ENCODE peak calls at places on chromosomes 16 and 17, in four cellular contexts. T is keratinocyte, R is neural progenitor cell, J is fibroblast of lung. U is an unnamed sample.

GRCh38 chr17:28573966-28574480 is 2.7 kb downstream of the ALDOC start:
- DNase-seq in T (no peak), R (no peak), J (no peak), U (no peak)

GRCh38 chr17:33459078-33459940 is 166.2 kb upstream of the ASIC2 start:
- DNase-seq in T (no peak), R (no peak), J (no peak), U (no peak)

GRCh38 chr17:8631554-8631877 is 991 bp upstream of the MYH10 start:
- DNase-seq in T (no peak), R (no peak), J (peak; percentile 26), U (no peak)

GRCh38 chr17:19986941-19987714 is 9.5 kb upstream of the AKAP10 start:
- DNase-seq in T (no peak), R (no peak), J (no peak), U (no peak)

GRCh38 chr17:76080207-76080933 is 1.4 kb downstream of the ZACN start:
- DNase-seq in T (no peak), R (peak; percentile 46), J (no peak), U (peak; percentile 46)

GRCh38 chr17:19979917-19980770 is 2.5 kb upstream of the AKAP10 start:
- DNase-seq in T (no peak), R (peak; percentile 78), J (no peak), U (no peak)

GRCh38 chr16:54342966-54343365 is 56.4 kb upstream of the IRX3 start:
- DNase-seq in T (peak; percentile 17), R (no peak), J (peak; percentile 44), U (no peak)

GRCh38 chr17:61464121-61464905 is 12.1 kb downstream of the TBX4 start:
- DNase-seq in T (no peak), R (no peak), J (no peak), U (no peak)

GRCh38 chr16:28915181-28915580 is 9.9 kb downstream of the RABEP2 start:
- DNase-seq in T (no peak), R (no peak), J (peak; percentile 60), U (no peak)

GRCh38 chr16:89821438-89822187 is 5.2 kb upstream of the FANCA start:
- DNase-seq in T (no peak), R (no peak), J (no peak), U (no peak)

GRCh38 chr16:2275476-2276450 is 7.8 kb upstream of the RNPS1 start:
- DNase-seq in T (no peak), R (no peak), J (no peak), U (no peak)

GRCh38 chr17:75168998-75169397 is 13.8 kb downstream of the SUMO2 start:
- DNase-seq in T (no peak), R (no peak), J (no peak), U (no peak)

GRCh38 chr16:80300876-80301275 is 239.9 kb upstream of the DYNLRB2 start:
- DNase-seq in T (no peak), R (no peak), J (peak; percentile 89), U (no peak)

GRCh38 chr16:46908540-46909372 is 24.6 kb downstream of the GPT2 start:
- DNase-seq in T (no peak), R (peak; percentile 90), J (peak; percentile 50), U (peak; percentile 68)

GRCh38 chr16:21277045-21277926 is 804 bp downstream of the CRYM start:
- DNase-seq in T (no peak), R (no peak), J (no peak), U (no peak)

GRCh38 chr16:89122322-89122831 is 28.7 kb downstream of the ACSF3 start:
- DNase-seq in T (no peak), R (no peak), J (no peak), U (no peak)

GRCh38 chr16:12268602-12269001 is 292.1 kb downstream of the SNX29 start:
- DNase-seq in T (no peak), R (no peak), J (peak; percentile 6), U (no peak)

GRCh38 chr17:32305049-32305448 is 36.9 kb downstream of the C17orf75 start:
- DNase-seq in T (no peak), R (no peak), J (no peak), U (no peak)

GRCh38 chr16:75029854-75030253 is 31.0 kb downstream of the ZNRF1 start:
- DNase-seq in T (no peak), R (no peak), J (peak; percentile 79), U (no peak)

GRCh38 chr16:30414159-30414558 is 6.8 kb downstream of the ZNF771 start:
- DNase-seq in T (no peak), R (no peak), J (no peak), U (no peak)

GRCh38 chr16:2056077-2056476 is 8.3 kb downstream of the TSC2 start:
- DNase-seq in T (no peak), R (no peak), J (no peak), U (no peak)

GRCh38 chr16:5870886-5871715 is 773.5 kb upstream of the EEF2KMT start:
- DNase-seq in T (no peak), R (no peak), J (no peak), U (no peak)

GRCh38 chr17:29292071-29292991 is 1.6 kb downstream of the NUFIP2 start:
- DNase-seq in T (no peak), R (peak; percentile 78), J (peak; percentile 38), U (peak; percentile 76)

GRCh38 chr17:31787082-31787481 is 72.0 kb downstream of the COPRS start:
- DNase-seq in T (no peak), R (no peak), J (no peak), U (no peak)

GRCh38 chr16:70157477-70158260 is 15.9 kb upstream of the CLEC18C start:
- DNase-seq in T (no peak), R (no peak), J (no peak), U (no peak)

GRCh38 chr16:1960665-1961630 is 1.6 kb downstream of the NDUFB10 start:
- DNase-seq in T (no peak), R (peak; percentile 37), J (peak; percentile 49), U (peak; percentile 70)

GRCh38 chr17:41962768-41963434 is 3.7 kb upstream of the CNP start:
- DNase-seq in T (no peak), R (peak; percentile 92), J (peak; percentile 40), U (peak; percentile 84)

GRCh38 chr17:50689251-50689650 is 18.5 kb downstream of the ANKRD40 start:
- DNase-seq in T (no peak), R (peak; percentile 54), J (peak; percentile 71), U (peak; percentile 61)

GRCh38 chr16:53931946-53932345 is 228.0 kb downstream of the FTO start:
- DNase-seq in T (no peak), R (no peak), J (no peak), U (no peak)

GRCh38 chr17:51032850-51033249 is 87.8 kb downstream of the SPAG9 start:
- DNase-seq in T (no peak), R (no peak), J (peak; percentile 47), U (no peak)

GRCh38 chr16:66927918-66928649 is 2.7 kb upstream of the RRAD start:
- DNase-seq in T (peak; percentile 81), R (no peak), J (peak; percentile 21), U (no peak)

GRCh38 chr17:67272312-67273050 is 27.5 kb upstream of the HELZ start:
- DNase-seq in T (no peak), R (peak; percentile 53), J (peak; percentile 3), U (no peak)

GRCh38 chr17:56319531-56319930 is 166.3 kb downstream of the ANKFN1 start:
- DNase-seq in T (peak; percentile 1), R (peak; percentile 67), J (peak; percentile 65), U (peak; percentile 27)

DNA sequence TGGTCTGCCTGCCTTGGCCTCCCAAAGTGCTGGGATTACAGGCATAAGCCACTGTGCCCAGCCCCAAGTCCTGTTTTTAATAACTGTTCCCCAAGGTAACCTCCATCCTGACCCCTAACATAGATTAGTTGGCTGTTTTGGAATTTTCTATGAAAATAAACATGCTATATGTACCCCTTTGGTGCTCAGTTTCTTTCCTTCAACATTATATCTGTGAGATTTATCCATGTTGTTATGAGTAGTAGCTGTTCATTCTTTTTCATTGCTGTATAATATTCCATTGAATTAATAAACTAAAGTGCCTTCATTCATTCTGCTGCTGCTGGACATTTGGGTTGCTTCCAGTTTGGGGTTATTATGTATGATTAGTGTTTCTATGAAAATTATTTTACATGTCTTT is 26.3 kb upstream of the FMNL1 start:
- DNase-seq in T (no peak), R (no peak), J (no peak), U (no peak)
- H3K4me1 ChIP-seq in T (peaks cover 9% of the 10 kb centered on the region), R (peaks cover 12% of the 10 kb centered on the region), J (peaks cover 4% of the 10 kb centered on the region), U (peaks cover 13% of the 10 kb centered on the region)

DNA sequence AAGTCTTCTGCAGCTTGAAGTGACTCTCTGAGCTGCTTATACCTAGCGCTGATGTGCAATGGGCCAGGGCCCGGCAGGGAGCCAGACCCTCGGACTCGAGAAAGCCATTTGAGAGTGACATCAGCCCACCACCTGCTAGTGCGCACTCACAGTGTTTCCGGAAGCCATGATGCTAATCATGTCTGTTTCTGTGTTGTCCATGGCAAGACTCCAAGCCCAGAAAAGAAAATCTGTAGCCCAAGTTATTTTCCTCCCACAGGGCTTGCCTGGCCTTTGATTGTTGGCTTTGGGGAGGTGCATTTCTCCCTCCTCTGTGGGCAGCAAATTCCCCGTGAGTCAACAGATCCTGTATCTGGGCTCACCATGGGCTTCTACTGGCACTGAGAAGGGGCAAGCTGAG is 1.8 kb upstream of the CDRT4 start:
- DNase-seq in T (no peak), R (no peak), J (peak; percentile 95), U (no peak)
- H3K4me2 ChIP-seq in T (no peak overlapping the region), R (no peak overlapping the region), J (no peak overlapping the region), U (no peak overlapping the region)

DNA sequence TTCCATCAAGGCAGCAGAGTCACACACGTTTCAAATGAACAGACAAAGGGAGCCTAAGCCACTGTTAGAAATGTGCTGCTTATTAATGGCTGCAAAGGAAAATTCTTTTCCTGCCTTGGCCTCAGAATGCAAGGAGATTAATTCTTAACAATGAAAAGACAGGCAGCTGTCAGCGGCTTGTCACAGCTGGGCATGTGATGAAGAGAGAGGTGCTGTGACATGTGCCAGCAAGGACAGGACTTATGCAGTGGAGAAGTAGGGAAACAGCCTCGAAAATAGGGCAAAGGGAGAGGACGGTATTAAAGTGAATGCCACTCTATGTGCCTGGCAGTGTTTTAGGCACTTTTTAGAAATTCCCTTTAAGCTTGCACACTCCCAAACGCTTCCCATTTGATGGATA is 100.0 kb upstream of the CLEC3A start:
- DNase-seq in T (no peak), R (peak; percentile 16), J (no peak), U (no peak)
- TF ChIP-seq EZH2 in T (no peak), R (no peak), J (no peak), U (no peak)

GRCh38 chr17:64003526-64004121 is 5.5 kb downstream of the PRR29 start:
- DNase-seq in T (no peak), R (peak; percentile 0), J (no peak), U (no peak)
- H3K4me1 ChIP-seq in T (no peaks in the 10 kb centered on the region), R (peaks cover 12% of the 10 kb centered on the region), J (peaks cover 2% of the 10 kb centered on the region), U (peaks cover 10% of the 10 kb centered on the region)

GRCh38 chr17:69424287-69425041 is 10.0 kb downstream of the MAP2K6 start:
- DNase-seq in T (no peak), R (no peak), J (no peak), U (no peak)
- H3K4me2 ChIP-seq in T (no peak overlapping the region), R (no peak overlapping the region), J (no peak overlapping the region), U (no peak overlapping the region)

GRCh38 chr16:56645838-56646237 is 5.8 kb upstream of the MT1B start:
- DNase-seq in T (no peak), R (no peak), J (no peak), U (no peak)
- TF ChIP-seq EZH2 in T (no peak), R (no peak), J (no peak), U (no peak)